ENCODE peak calls at places on chromosomes 11 and 22, in four cellular contexts. One of them, this sample, is unnamed.

GRCh38 chr11:63165710-63166310 is 21.8 kb upstream of the SLC22A24 start:
- DNase-seq in IMR-90: no peak
- DNase-seq in H9: no peak
- DNase-seq in upper lobe of right lung: no peak
- DNase-seq in this sample: no peak

GRCh38 chr11:57644748-57645715 is 4.7 kb downstream of the YPEL4 start:
- DNase-seq in upper lobe of right lung: peak; percentile 87
- DNase-seq in IMR-90: peak; percentile 67
- DNase-seq in H9: peak; percentile 87
- DNase-seq in this sample: peak; percentile 90

GRCh38 chr11:111917312-111917711 is 1.4 kb upstream of the C11orf52 start:
- DNase-seq in H9: no peak
- DNase-seq in IMR-90: no peak
- DNase-seq in upper lobe of right lung: no peak
- DNase-seq in this sample: no peak

GRCh38 chr11:69156673-69157155 is 979 bp downstream of the SMIM38 start:
- DNase-seq in H9: no peak
- DNase-seq in upper lobe of right lung: peak; percentile 82
- DNase-seq in IMR-90: peak; percentile 29
- DNase-seq in this sample: no peak

GRCh38 chr11:60866911-60867870 is at the start of gene ZP1:
- DNase-seq in upper lobe of right lung: peak; percentile 48
- DNase-seq in H9: no peak
- DNase-seq in IMR-90: no peak
- DNase-seq in this sample: no peak

GRCh38 chr11:58629857-58630256 is 7.4 kb downstream of the CNTF start:
- DNase-seq in upper lobe of right lung: no peak
- DNase-seq in IMR-90: peak; percentile 71
- DNase-seq in H9: peak; percentile 39
- DNase-seq in this sample: no peak

GRCh38 chr22:20268350-20269012 is 363 bp upstream of the RTN4R start:
- DNase-seq in H9: peak; percentile 60
- DNase-seq in IMR-90: peak; percentile 19
- DNase-seq in upper lobe of right lung: peak; percentile 85
- DNase-seq in this sample: peak; percentile 84

GRCh38 chr22:37229805-37230672 is 14.0 kb downstream of the RAC2 start:
- DNase-seq in upper lobe of right lung: peak; percentile 80
- DNase-seq in H9: no peak
- DNase-seq in IMR-90: peak; percentile 51
- DNase-seq in this sample: no peak

GRCh38 chr22:48881326-48881980 is 946.2 kb downstream of the BRD1 start:
- DNase-seq in IMR-90: no peak
- DNase-seq in upper lobe of right lung: peak; percentile 36
- DNase-seq in H9: no peak
- DNase-seq in this sample: no peak

GRCh38 chr22:20783844-20784723 is 10.2 kb downstream of the SERPIND1 start:
- DNase-seq in H9: peak; percentile 51
- DNase-seq in upper lobe of right lung: no peak
- DNase-seq in IMR-90: peak; percentile 74
- DNase-seq in this sample: no peak

GRCh38 chr11:29446132-29446531 is 570.7 kb downstream of the KCNA4 start:
- DNase-seq in IMR-90: no peak
- DNase-seq in upper lobe of right lung: no peak
- DNase-seq in H9: no peak
- DNase-seq in this sample: no peak

GRCh38 chr11:96090711-96091110 is 166.8 kb upstream of the MTMR2 start:
- DNase-seq in IMR-90: peak; percentile 85
- DNase-seq in H9: no peak
- DNase-seq in upper lobe of right lung: no peak
- DNase-seq in this sample: no peak

GRCh38 chr11:6319879-6320410 is 356 bp downstream of the CAVIN3 start:
- DNase-seq in upper lobe of right lung: peak; percentile 95
- DNase-seq in H9: peak; percentile 89
- DNase-seq in IMR-90: peak; percentile 91
- DNase-seq in this sample: peak; percentile 60

GRCh38 chr11:94129505-94130335 is 1.1 kb downstream of the PANX1 start:
- DNase-seq in upper lobe of right lung: no peak
- DNase-seq in H9: peak; percentile 76
- DNase-seq in IMR-90: peak; percentile 39
- DNase-seq in this sample: no peak

GRCh38 chr11:15673408-15673811 is 558.7 kb downstream of the INSC start:
- DNase-seq in upper lobe of right lung: no peak
- DNase-seq in IMR-90: no peak
- DNase-seq in H9: no peak
- DNase-seq in this sample: no peak

DNA sequence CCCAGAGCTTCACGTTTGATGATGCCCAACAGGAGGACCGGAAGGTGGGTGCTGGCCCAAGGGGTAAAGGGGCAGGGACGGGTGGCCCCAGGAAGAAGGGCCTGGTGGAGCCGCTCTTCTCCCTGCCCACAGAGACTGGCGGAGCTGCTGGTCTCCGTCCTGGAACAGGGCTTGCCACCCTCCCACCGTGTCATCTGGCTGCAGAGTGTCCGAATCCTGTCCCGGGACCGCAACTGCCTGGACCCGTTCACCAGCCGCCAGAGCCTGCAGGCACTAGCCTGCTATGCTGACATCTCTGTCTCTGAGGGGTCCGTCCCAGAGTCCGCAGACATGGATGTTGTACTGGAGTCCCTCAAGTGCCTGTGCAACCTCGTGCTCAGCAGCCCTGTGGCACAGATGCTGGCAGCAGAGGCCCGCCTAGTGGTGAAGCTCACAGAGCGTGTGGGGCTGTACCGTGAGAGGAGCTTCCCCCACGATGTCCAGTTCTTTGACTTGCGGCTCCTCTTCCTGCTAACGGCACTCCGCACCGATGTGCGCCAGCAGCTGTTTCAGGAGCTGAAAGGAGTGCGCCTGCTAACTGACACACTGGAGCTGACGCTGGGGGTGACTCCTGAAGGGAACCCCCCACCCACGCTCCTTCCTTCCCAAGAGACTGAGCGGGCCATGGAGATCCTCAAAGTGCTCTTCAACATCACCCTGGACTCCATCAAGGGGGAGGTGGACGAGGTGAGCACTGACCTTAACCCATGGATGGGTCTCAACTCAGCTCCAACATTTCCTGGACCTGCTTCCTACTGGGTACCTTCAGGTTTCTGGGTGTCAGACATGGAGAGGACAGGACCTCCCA is 2.0 kb downstream of the RIC8A start:
- DNase-seq in H9: no peak
- DNase-seq in IMR-90: no peak
- DNase-seq in upper lobe of right lung: peak; percentile 66
- DNase-seq in this sample: peak; percentile 38
- TF ChIP-seq CTCF in H9: no peak
- TF ChIP-seq CTCF in IMR-90: no peak
- TF ChIP-seq CTCF in upper lobe of right lung: no peak
- TF ChIP-seq CTCF in this sample: no peak

GRCh38 chr11:36157151-36157519 is 132.1 kb downstream of the COMMD9 start:
- DNase-seq in upper lobe of right lung: no peak
- DNase-seq in H9: no peak
- DNase-seq in IMR-90: no peak
- DNase-seq in this sample: no peak

GRCh38 chr11:36153581-36153980 is 135.6 kb downstream of the COMMD9 start:
- DNase-seq in H9: no peak
- DNase-seq in IMR-90: peak; percentile 35
- DNase-seq in upper lobe of right lung: no peak
- DNase-seq in this sample: no peak

GRCh38 chr11:36155301-36155700 is 133.9 kb downstream of the COMMD9 start:
- DNase-seq in upper lobe of right lung: no peak
- DNase-seq in IMR-90: no peak
- DNase-seq in H9: no peak
- DNase-seq in this sample: no peak

GRCh38 chr11:36156486-36157150 is 132.6 kb downstream of the COMMD9 start:
- DNase-seq in upper lobe of right lung: no peak
- DNase-seq in H9: no peak
- DNase-seq in IMR-90: peak; percentile 36
- DNase-seq in this sample: no peak

GRCh38 chr11:36155770-36156485 is 133.3 kb downstream of the COMMD9 start:
- DNase-seq in upper lobe of right lung: no peak
- DNase-seq in H9: no peak
- DNase-seq in IMR-90: peak; percentile 78
- DNase-seq in this sample: no peak
- TF ChIP-seq CTCF in upper lobe of right lung: no peak
- TF ChIP-seq CTCF in H9: peak; percentile 25
- TF ChIP-seq CTCF in IMR-90: peak; percentile 4
- TF ChIP-seq CTCF in this sample: no peak

GRCh38 chr11:101127699-101128570 is 1.7 kb downstream of the PGR start:
- DNase-seq in upper lobe of right lung: peak; percentile 65
- DNase-seq in IMR-90: no peak
- DNase-seq in H9: peak; percentile 64
- DNase-seq in this sample: peak; percentile 53
- TF ChIP-seq CTCF in upper lobe of right lung: no peak
- TF ChIP-seq CTCF in IMR-90: no peak
- TF ChIP-seq CTCF in H9: no peak
- TF ChIP-seq CTCF in this sample: no peak

DNA sequence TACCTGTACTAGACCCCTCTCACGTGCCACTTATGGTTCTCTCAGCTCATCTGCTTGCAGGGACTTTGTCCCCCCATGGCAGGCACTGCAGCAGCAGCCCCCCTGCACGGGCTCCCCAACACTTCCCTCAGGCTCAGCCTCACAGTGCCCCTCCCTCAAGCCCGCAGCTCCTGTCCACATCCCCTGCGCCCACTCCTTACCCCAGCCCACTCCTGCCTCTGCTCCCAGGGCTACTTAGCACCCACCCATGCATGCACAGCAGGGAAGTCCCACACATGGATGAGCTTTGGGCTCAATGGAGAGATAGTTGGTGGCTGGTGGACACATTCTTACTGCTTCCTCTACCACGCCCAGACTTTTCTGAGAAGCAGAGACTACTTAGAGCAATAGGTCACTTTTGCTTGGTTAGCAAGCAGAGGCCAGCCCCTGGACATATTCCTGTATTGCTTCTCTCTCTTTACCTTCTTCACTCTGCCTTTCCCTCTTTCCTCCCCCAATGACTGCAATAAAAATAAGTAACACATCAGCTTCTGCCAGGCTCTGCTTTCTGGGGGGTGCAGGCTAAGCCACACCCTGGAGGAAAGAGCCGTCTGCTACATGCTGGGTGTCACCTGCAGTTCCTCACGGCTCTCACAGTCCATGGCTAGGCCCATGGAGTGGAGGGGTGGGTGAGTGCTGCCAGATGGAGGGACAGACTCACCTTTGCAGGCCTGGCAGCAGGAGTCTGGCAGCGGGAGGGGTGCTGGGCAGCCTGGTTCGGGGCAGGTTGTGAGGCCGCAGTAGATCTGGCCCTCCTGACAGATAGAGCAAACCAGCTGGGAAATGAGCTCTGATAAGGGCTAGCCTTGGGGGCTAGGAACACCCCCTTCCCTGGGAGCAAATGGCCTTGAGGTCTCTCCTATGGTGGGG is 23.4 kb downstream of the CHRDL2 start:
- DNase-seq in H9: no peak
- DNase-seq in IMR-90: no peak
- DNase-seq in upper lobe of right lung: no peak
- DNase-seq in this sample: no peak
- TF ChIP-seq CTCF in H9: no peak
- TF ChIP-seq CTCF in IMR-90: no peak
- TF ChIP-seq CTCF in upper lobe of right lung: no peak
- TF ChIP-seq CTCF in this sample: no peak

DNA sequence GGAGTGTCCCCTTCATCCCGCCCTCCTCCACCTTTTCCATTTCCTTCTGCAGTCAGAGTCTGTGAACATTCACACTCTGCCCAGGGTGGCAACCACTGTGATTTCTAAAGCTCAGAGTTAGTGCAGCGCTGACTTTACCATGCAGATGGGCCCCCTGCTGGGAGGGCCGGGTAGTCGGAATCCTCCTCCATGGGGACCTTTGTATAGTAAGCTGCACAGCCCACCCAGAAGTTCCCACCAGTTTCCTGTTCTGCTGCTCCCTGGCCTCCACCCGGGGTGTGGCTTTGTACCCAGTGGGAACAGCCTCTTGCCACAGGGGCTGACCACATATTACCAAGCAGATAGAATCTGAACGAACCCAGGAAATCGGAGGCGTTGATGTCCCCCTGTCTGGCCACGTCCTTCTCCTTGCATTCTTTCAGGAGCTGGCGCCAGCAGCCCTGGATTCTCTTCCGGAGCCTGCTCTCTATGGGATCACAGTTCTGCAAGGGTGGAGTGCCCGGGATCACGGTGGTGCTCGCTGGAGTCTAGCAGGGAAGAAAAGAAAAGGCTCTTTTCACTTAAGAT is 125.3 kb downstream of the MPPED1 start:
- DNase-seq in upper lobe of right lung: peak; percentile 32
- DNase-seq in H9: no peak
- DNase-seq in IMR-90: no peak
- DNase-seq in this sample: no peak
- TF ChIP-seq CTCF in upper lobe of right lung: no peak
- TF ChIP-seq CTCF in H9: no peak
- TF ChIP-seq CTCF in IMR-90: no peak
- TF ChIP-seq CTCF in this sample: no peak

GRCh38 chr11:70790671-70791300 is 392.5 kb downstream of the CTTN start:
- DNase-seq in IMR-90: no peak
- DNase-seq in H9: peak; percentile 50
- DNase-seq in upper lobe of right lung: peak; percentile 28
- DNase-seq in this sample: no peak
- TF ChIP-seq CTCF in IMR-90: peak; percentile 28
- TF ChIP-seq CTCF in H9: peak; percentile 64
- TF ChIP-seq CTCF in upper lobe of right lung: no peak
- TF ChIP-seq CTCF in this sample: no peak

This sample was measured in glutamatergic neuron.